ENCODE peak calls at places on chromosomes 5 and 9, in seven cellular contexts. B is sigmoid colon, Y is Panc1, G is HCT116, Z is left lung, N is lower lobe of right lung, K is epithelial cell of proximal tubule. Q is an unnamed sample.

GRCh38 chr5:15483348-15484090 is 16.5 kb upstream of the FBXL7 start:
- DNase-seq in B (no peak), Y (no peak), G (no peak), Z (no peak), N (no peak), K (no peak), Q (no peak)

GRCh38 chr9:121133104-121133816 is 58.5 kb downstream of the CNTRL start:
- DNase-seq in B (no peak), Y (no peak), G (no peak), Z (peak), N (peak), K (no peak), Q (peak)

GRCh38 chr5:110899566-110900412 is 161.0 kb downstream of the SLC25A46 start:
- DNase-seq in B (no peak), Y (no peak), G (no peak), Z (no peak), N (no peak), K (no peak), Q (no peak)

GRCh38 chr9:82209797-82210470 is 221.4 kb downstream of the SPATA31D1 start:
- DNase-seq in B (no peak), Y (no peak), G (no peak), Z (no peak), N (no peak), K (no peak), Q (no peak)

GRCh38 chr9:20621553-20622329 is 558 bp downstream of the MLLT3 start:
- DNase-seq in B (peak), Y (no peak), G (no peak), Z (peak), N (peak), K (no peak), Q (peak)

GRCh38 chr5:112529525-112529924 is 110.4 kb upstream of the EPB41L4A start:
- DNase-seq in B (no peak), Y (peak), G (peak), Z (no peak), N (no peak), K (no peak), Q (no peak)

GRCh38 chr9:91907387-91908292 is 42.4 kb downstream of the ROR2 start:
- DNase-seq in B (no peak), Y (no peak), G (no peak), Z (no peak), N (no peak), K (no peak), Q (no peak)

GRCh38 chr5:74629326-74629725 is 11.2 kb downstream of the ENC1 start:
- DNase-seq in B (no peak), Y (no peak), G (no peak), Z (no peak), N (no peak), K (no peak), Q (no peak)

GRCh38 chr9:121285835-121286687 is 18.1 kb downstream of the GSN start:
- DNase-seq in B (peak), Y (no peak), G (peak), Z (peak), N (peak), K (no peak), Q (no peak)

GRCh38 chr5:132589467-132589866 is 32.7 kb downstream of the RAD50 start:
- DNase-seq in B (no peak), Y (no peak), G (no peak), Z (no peak), N (no peak), K (no peak), Q (no peak)

GRCh38 chr9:109315889-109316640 is 4.8 kb downstream of the EPB41L4B start:
- DNase-seq in B (no peak), Y (peak), G (peak), Z (peak), N (peak), K (peak), Q (no peak)

GRCh38 chr9:3455712-3456111 is 70.1 kb downstream of the RFX3 start:
- DNase-seq in B (no peak), Y (no peak), G (no peak), Z (no peak), N (no peak), K (no peak), Q (no peak)

GRCh38 chr5:82176115-82176514 is 102.0 kb downstream of the RPS23 start:
- DNase-seq in B (no peak), Y (no peak), G (no peak), Z (no peak), N (no peak), K (no peak), Q (no peak)

GRCh38 chr5:82178378-82178777 is 99.8 kb downstream of the RPS23 start:
- DNase-seq in B (no peak), Y (no peak), G (no peak), Z (no peak), N (no peak), K (no peak), Q (no peak)

GRCh38 chr5:82174919-82175219 is 103.3 kb downstream of the RPS23 start:
- DNase-seq in B (no peak), Y (no peak), G (no peak), Z (no peak), N (no peak), K (no peak), Q (no peak)

GRCh38 chr5:82169892-82170291 is 108.3 kb downstream of the RPS23 start:
- DNase-seq in B (no peak), Y (no peak), G (no peak), Z (no peak), N (no peak), K (no peak), Q (no peak)

DNA sequence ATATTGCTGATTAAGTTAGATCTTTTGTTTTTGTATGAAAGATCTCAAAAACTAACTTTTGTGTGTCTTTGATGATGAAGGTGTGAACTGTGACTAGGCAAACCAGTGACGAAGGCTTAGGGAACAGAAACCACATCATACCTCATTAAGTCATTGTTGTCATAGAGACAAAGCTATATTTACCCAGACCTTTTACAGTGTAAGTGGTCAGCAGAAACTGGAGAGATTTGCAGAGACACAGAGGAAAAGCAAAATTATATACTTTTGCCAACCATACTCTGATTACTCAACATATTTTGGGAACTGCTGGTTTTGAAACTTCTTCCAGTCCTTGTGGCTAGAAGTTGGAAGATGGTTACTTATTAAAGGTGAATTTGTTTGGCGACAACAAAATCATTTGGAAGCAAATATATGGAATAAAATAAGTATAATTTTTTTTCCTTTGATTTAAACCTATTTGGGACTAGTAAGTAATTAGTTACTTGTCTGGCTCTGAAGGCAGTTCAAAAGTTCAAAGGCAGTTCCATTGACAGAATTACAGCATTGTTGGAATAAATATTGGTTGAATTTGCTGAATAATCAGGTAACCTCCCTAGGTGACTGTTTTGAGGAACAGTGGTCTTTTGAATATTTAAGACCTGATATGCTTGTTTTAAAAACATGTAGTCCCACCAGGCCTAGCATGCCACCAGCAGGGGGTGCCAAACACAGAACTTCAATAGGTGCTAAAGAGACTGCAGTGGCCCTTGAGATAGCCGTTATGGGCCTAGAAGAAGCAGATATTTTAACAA is 103.8 kb downstream of the RPS23 start:
- DNase-seq in B (no peak), Y (no peak), G (peak), Z (peak), N (peak), K (no peak), Q (peak)
- TF ChIP-seq CTCF in B (peak), Y (peak), G (peak), Z (peak), N (peak), K (peak), Q (peak)

DNA sequence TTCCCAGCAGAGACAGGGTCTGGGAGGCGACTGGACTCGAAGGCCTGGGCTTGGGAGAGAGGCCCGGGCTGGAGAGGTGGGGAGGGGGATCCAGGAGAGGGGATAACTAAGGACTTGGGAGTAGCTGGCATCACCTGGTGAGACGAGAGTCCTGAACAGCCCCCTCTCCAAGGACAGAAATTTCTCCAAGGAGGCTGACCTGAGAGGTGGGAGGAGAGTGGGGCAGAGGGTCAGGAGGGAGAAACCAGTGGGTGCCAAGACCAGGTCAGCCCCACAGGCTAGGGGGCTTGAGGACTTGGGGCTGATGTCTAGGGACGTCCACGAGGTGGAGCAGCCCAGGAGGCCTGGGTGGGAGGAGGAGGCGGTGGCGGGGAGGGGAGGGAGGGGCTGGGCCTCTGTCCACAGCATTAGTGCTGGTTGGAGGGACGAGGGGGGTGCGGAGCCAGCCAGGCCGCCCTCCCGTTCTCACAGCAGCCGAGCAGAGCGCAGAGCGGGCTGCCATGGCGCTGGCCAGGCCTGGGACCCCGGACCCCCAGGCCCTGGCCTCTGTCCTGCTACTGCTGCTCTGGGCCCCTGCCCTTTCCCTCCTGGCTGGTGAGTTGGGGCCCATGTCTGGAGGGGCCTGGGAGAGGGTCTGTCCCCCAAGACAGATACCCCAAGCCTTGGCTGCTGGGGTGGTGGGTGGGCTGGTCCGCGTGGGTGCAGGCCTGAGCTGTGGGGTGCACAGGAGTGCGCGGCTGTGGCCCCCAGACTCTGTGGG is at the start of gene CRB2:
- DNase-seq in B (no peak), Y (no peak), G (no peak), Z (no peak), N (no peak), K (no peak), Q (peak)
- TF ChIP-seq CTCF in B (no peak), Y (no peak), G (no peak), Z (no peak), N (no peak), K (peak), Q (peak)

DNA sequence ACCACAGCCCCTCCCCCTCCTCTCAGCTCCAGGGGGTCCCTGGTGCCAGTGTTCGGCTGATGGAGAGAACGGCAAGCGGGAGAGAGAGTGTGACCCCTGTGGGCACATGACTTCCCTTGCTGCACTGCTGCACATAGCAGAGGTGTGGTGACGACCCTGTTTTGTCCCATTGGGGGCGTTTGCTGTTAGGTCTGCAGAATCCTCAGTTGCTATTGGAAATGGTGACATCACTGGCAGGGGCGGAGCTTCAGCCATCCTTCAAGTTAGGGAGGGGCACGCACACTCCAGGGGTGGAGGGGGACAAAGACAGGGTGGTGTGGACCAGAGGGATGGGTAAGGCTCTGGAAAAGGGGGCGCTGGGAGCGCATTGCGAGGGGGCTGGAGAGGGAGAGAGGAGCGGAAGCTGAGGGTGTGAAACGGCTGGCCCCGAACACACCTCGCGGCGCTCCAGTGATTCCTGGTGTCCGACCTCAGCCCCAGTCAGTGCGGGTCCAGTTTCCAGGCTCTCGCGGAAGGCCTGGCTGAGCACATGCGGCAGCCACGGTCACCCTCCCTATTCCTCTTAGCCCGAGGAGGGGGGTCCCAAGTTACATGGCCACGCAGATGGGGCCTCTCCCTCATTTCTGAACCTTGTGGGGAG is 776 bp upstream of the GRIN1 start:
- DNase-seq in B (no peak), Y (no peak), G (no peak), Z (no peak), N (no peak), K (no peak), Q (no peak)
- TF ChIP-seq CTCF in B (no peak), Y (no peak), G (no peak), Z (no peak), N (no peak), K (no peak), Q (no peak)

DNA sequence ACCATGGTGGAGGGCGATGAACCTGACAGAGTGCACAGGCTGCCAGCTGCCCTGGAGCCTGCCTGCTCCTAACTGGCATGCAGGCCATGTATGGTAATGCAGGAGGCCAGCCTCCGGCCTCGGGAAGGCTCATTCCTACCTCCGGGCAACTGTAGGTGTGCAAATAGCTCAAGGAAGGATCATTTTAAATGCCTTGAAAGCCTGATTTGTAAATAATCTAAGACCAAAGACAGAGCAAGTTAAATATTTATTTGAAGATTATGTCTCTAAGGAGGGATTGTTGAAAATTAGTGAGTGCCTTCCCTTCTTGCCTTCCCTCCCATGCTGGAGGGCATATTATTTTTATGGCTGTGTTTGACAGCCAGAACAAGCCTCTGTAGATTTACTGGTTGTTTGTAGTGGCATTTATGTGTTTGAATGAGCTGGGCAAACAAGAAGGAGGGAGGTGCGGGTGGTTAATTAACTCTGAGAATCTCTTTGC is 285.7 kb upstream of the TUT7 start:
- DNase-seq in B (no peak), Y (no peak), G (no peak), Z (no peak), N (peak), K (no peak), Q (peak)
- TF ChIP-seq CTCF in B (peak), Y (no peak), G (no peak), Z (no peak), N (peak), K (peak), Q (peak)

Q was measured in progenitor cell of endocrine pancreas.